ENCODE peak calls at places on chromosomes 2 and 18, in five cellular contexts. I is ELF-1, L is left lung, D is nucleus accumbens, Z is H7. O is an unnamed sample.

GRCh38 chr18:28837100-28837499 is 660.2 kb upstream of the CDH2 start:
- DNase-seq in L (no peak), D (no peak), I (no peak), Z (no peak), O (no peak)

GRCh38 chr2:172460780-172461201 is 33.4 kb downstream of the ITGA6 start:
- DNase-seq in L (no peak), I (no peak), Z (no peak), D (no peak), O (no peak)

GRCh38 chr2:39530423-39530866 is 93.4 kb upstream of the MAP4K3 start:
- DNase-seq in D (no peak), Z (no peak), L (no peak), I (no peak), O (no peak)

GRCh38 chr2:117858892-117859531 is 44.5 kb downstream of the DDX18 start:
- DNase-seq in L (no peak), Z (peak), D (no peak), I (peak), O (no peak)

GRCh38 chr2:149735237-149735958 is 147.8 kb upstream of the MMADHC start:
- DNase-seq in Z (no peak), I (no peak), D (no peak), L (no peak), O (no peak)

GRCh38 chr2:118052474-118052873 is 35.8 kb upstream of the INSIG2 start:
- DNase-seq in I (no peak), D (no peak), L (no peak), Z (no peak), O (no peak)

GRCh38 chr2:234500394-234501006 is 3.6 kb upstream of the ARL4C start:
- DNase-seq in I (peak), L (peak), Z (peak), D (no peak), O (no peak)

GRCh38 chr2:69100220-69100723 is 87.3 kb downstream of the ANTXR1 start:
- DNase-seq in Z (no peak), I (no peak), D (no peak), L (no peak), O (no peak)

GRCh38 chr18:13003466-13003896 is 12.3 kb downstream of the CEP192 start:
- DNase-seq in I (peak), L (no peak), D (no peak), Z (peak), O (no peak)

GRCh38 chr2:201866643-201867310 is 60.4 kb downstream of the CDK15 start:
- DNase-seq in I (peak), Z (no peak), D (no peak), L (no peak), O (no peak)

GRCh38 chr2:153477641-153478288 is 797 bp downstream of the RPRM start:
- DNase-seq in D (no peak), L (no peak), I (peak), Z (peak), O (no peak)

GRCh38 chr18:4358618-4359017 is 96.5 kb downstream of the DLGAP1 start:
- DNase-seq in D (no peak), I (peak), Z (peak), L (no peak), O (no peak)

GRCh38 chr2:110204408-110205385 is at the start of gene NPHP1:
- DNase-seq in D (peak), L (peak), I (peak), Z (peak), O (peak)

GRCh38 chr18:63970803-63971191 is 916 bp downstream of the SERPINB8 start:
- DNase-seq in Z (peak), L (peak), I (peak), D (no peak), O (peak)

GRCh38 chr2:15941970-15942710 is 1.8 kb downstream of the MYCN start:
- DNase-seq in Z (peak), L (no peak), I (peak), D (no peak), O (peak)

GRCh38 chr2:158103358-158104021 is 1.8 kb downstream of the UPP2 start:
- DNase-seq in I (no peak), L (no peak), Z (peak), D (no peak), O (no peak)

GRCh38 chr2:178008636-178009289 is 63.8 kb downstream of the PDE11A start:
- DNase-seq in Z (no peak), I (no peak), D (no peak), L (no peak), O (peak)

GRCh38 chr2:151827564-151828142 is 568 bp downstream of the ARL5A start:
- DNase-seq in I (peak), D (no peak), L (peak), Z (peak), O (peak)

GRCh38 chr18:12991839-12992216 is 666 bp downstream of the CEP192 start:
- DNase-seq in D (no peak), Z (no peak), I (no peak), L (no peak), O (no peak)

GRCh38 chr2:39484620-39485495 is 47.8 kb upstream of the MAP4K3 start:
- DNase-seq in Z (no peak), L (no peak), I (no peak), D (no peak), O (no peak)

GRCh38 chr2:111106720-111107119 is 14.0 kb upstream of the BCL2L11 start:
- DNase-seq in Z (no peak), I (no peak), L (no peak), D (no peak), O (no peak)

GRCh38 chr2:112985090-112985489 is 7.3 kb downstream of the IL36G start:
- DNase-seq in Z (no peak), D (no peak), I (no peak), L (no peak), O (no peak)

O was measured in amygdala.